ENCODE peak calls at places on chromosomes 1 and 21, in four cellular contexts. D, A, J and H are unnamed samples.

GRCh38 chr1:59736744-59737143 is 78.0 kb upstream of the HOOK1 start:
- DNase-seq in A (no peak), J (no peak), D (no peak), H (no peak)

GRCh38 chr1:217562229-217562878 is 68.5 kb downstream of the GPATCH2 start:
- DNase-seq in A (no peak), D (no peak), J (no peak), H (no peak)

GRCh38 chr1:215657016-215657415 is 89.9 kb downstream of the KCTD3 start:
- DNase-seq in J (no peak), D (no peak), A (no peak), H (peak)

GRCh38 chr1:13766906-13767564 is 67.0 kb downstream of the PRDM2 start:
- DNase-seq in D (no peak), A (no peak), J (no peak), H (no peak)

GRCh38 chr21:18493420-18493819 is 89.8 kb upstream of the TMPRSS15 start:
- DNase-seq in D (no peak), A (no peak), J (no peak), H (no peak)

GRCh38 chr1:226487921-226488320 is 60.6 kb upstream of the STUM start:
- DNase-seq in A (no peak), D (no peak), J (no peak), H (peak)

GRCh38 chr1:161910516-161911077 is 113.1 kb downstream of the OLFML2B start:
- DNase-seq in A (no peak), J (no peak), D (no peak), H (no peak)

GRCh38 chr1:241513378-241513777 is 6.2 kb downstream of the FH start:
- DNase-seq in J (peak), A (no peak), D (no peak), H (no peak)

GRCh38 chr21:45448810-45449657 is 44.1 kb downstream of the COL18A1 start:
- DNase-seq in A (no peak), D (no peak), J (no peak), H (no peak)

GRCh38 chr1:248872752-248873408 is 14.0 kb upstream of the ZNF692 start:
- DNase-seq in D (peak), A (peak), J (peak), H (peak)

GRCh38 chr21:41603476-41603875 is 95.5 kb upstream of the TMPRSS2 start:
- DNase-seq in D (no peak), A (no peak), J (no peak), H (no peak)

GRCh38 chr1:113980120-113980519 is 846 bp downstream of the OLFML3 start:
- DNase-seq in D (no peak), A (no peak), J (no peak), H (no peak)

GRCh38 chr1:113978863-113979702 is at the start of gene OLFML3:
- DNase-seq in A (peak), J (peak), D (peak), H (peak)

GRCh38 chr1:113975211-113975895 is 3.9 kb upstream of the OLFML3 start:
- DNase-seq in D (no peak), J (no peak), A (no peak), H (no peak)

GRCh38 chr1:113972954-113973353 is 6.3 kb upstream of the OLFML3 start:
- DNase-seq in D (no peak), A (no peak), J (no peak), H (no peak)

GRCh38 chr1:113976609-113977278 is 2.5 kb upstream of the OLFML3 start:
- DNase-seq in D (no peak), A (peak), J (peak), H (no peak)
- TF ChIP-seq JUND in D (no peak), A (no peak), J (no peak), H (no peak)

DNA sequence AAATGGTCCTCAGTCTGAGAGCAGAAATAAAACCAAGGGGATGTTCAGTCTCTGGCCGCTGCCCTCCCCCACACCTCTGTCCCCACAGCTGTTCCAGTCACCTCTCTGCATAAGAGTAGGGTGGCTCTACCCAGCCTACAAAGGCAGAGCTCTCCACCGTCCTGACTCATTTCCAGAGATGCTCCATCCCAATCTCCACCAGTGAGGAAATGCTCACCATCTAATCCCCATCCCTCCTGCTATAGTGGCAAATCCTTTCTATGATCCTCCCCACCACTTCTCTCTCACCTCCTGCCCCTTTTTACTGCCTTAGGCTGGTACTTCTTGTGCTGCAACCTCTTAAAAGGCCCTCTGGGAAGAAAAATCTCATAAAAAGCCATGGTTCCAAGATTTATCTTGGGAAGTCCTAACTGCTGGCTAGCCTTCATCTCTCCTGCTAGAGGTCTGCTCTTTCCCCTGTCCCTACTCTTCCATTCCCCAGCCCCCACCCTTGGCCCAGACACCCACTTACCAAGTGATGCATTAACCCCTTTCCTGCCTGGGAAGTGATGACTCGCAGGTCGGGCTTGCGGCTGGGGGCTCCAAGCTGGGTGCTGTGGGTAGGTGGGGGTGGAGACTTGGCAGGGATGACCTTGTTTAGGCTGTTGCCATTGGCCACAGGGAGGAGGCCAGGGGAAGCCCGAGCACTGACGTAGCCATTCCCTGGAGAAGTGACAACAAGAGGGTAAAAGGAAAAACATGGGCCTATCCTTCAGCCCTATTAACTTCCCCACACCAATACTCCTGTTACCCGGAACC is 23.9 kb downstream of the MEF2D start:
- DNase-seq in D (no peak), A (no peak), J (no peak), H (no peak)
- TF ChIP-seq JUND in D (peak), A (no peak), J (peak), H (no peak)

GRCh38 chr1:71908313-71908712 is 374.0 kb downstream of the NEGR1 start:
- DNase-seq in J (no peak), D (no peak), A (no peak), H (no peak)
- TF ChIP-seq JUND in J (no peak), D (no peak), A (no peak), H (no peak)

DNA sequence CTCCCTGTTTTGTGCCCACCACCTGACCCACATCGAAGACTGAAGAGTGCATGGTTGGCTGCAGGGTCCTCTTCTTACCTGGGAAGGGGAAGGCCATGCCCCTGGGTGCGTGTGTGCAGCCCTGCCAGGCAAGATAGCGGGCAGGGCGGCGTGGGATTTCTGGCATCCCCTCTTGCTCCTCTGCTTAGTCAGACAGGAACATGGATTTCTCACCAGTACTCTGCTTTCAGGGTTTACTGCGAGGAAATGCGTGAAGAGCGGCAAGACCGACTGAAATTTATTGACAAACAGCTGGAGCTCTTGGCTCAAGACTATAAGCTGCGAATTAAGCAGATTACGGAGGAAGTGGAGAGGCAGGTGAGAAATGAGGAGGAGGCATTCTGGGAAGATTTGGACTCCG is 15.5 kb upstream of the MIIP start:
- DNase-seq in D (no peak), J (no peak), A (no peak), H (no peak)
- TF ChIP-seq JUND in D (no peak), J (no peak), A (no peak), H (no peak)

GRCh38 chr1:232628335-232629214 is 1.4 kb downstream of the SIPA1L2 start:
- DNase-seq in J (peak), D (no peak), A (no peak), H (peak)
- TF ChIP-seq JUND in J (no peak), D (no peak), A (no peak), H (no peak)

GRCh38 chr1:1630965-1631792 is 794 bp upstream of the MMP23B start:
- DNase-seq in J (peak), A (no peak), D (peak), H (no peak)

GRCh38 chr1:1628656-1629429 is 3.1 kb upstream of the MMP23B start:
- DNase-seq in D (peak), A (peak), J (no peak), H (no peak)

GRCh38 chr1:1627842-1628655 is 3.9 kb upstream of the MMP23B start:
- DNase-seq in D (no peak), A (peak), J (no peak), H (no peak)

GRCh38 chr1:1630191-1630964 is 1.6 kb upstream of the MMP23B start:
- DNase-seq in J (peak), A (no peak), D (peak), H (no peak)

GRCh38 chr1:1629430-1630190 is 2.4 kb upstream of the MMP23B start:
- DNase-seq in D (peak), J (peak), A (no peak), H (no peak)
- TF ChIP-seq JUND in D (no peak), J (no peak), A (no peak), H (no peak)

GRCh38 chr1:55747285-55747890 is 532.2 kb upstream of the USP24 start:
- DNase-seq in J (no peak), D (no peak), A (no peak), H (no peak)
- TF ChIP-seq JUND in J (no peak), D (no peak), A (no peak), H (no peak)

GRCh38 chr1:177209357-177209756 is 38.6 kb downstream of the BRINP2 start:
- DNase-seq in A (no peak), D (no peak), J (no peak), H (no peak)

GRCh38 chr1:177208920-177209319 is 38.2 kb downstream of the BRINP2 start:
- DNase-seq in J (no peak), D (no peak), A (no peak), H (no peak)

GRCh38 chr1:177206831-177207230 is 36.1 kb downstream of the BRINP2 start:
- DNase-seq in J (no peak), D (no peak), A (no peak), H (no peak)

GRCh38 chr1:177211231-177211630 is 40.5 kb downstream of the BRINP2 start:
- DNase-seq in D (no peak), J (no peak), A (no peak), H (no peak)

DNA sequence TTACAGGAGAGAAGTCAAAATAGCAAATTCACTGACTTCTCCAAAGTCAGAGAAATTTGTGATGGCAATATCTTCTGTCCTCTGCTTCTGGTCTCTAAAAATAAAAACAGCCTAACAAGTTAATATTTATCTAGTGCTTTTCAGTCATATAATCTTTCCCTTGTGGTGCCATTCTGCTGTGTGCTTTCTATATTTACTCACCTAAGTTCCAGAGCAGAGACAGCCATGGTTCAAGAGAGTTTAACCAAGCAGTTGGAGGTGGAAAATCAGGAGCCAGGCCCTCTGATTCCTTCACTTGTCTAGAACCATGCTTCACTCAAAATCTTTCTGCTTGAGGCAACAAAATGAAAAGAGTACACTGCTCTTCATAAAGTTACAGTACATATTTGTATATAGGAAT is 39.3 kb downstream of the BRINP2 start:
- DNase-seq in J (no peak), D (no peak), A (no peak), H (no peak)
- TF ChIP-seq JUND in J (no peak), D (no peak), A (no peak), H (no peak)

GRCh38 chr1:19757641-19758040 is 42.1 kb downstream of the TMCO4 start:
- DNase-seq in A (no peak), D (no peak), J (no peak), H (no peak)

GRCh38 chr1:19759740-19760089 is 40.0 kb downstream of the TMCO4 start:
- DNase-seq in D (no peak), A (peak), J (no peak), H (no peak)

GRCh38 chr1:19756480-19756879 is 43.2 kb downstream of the TMCO4 start:
- DNase-seq in A (no peak), D (no peak), J (no peak), H (no peak)

GRCh38 chr1:19754482-19754881 is 45.2 kb downstream of the TMCO4 start:
- DNase-seq in J (no peak), D (no peak), A (no peak), H (no peak)

GRCh38 chr1:19758227-19758830 is 41.4 kb downstream of the TMCO4 start:
- DNase-seq in J (no peak), D (no peak), A (peak), H (no peak)
- TF ChIP-seq JUND in J (peak), D (no peak), A (no peak), H (no peak)

GRCh38 chr1:165147799-165148198 is 208.7 kb downstream of the LMX1A start:
- DNase-seq in J (no peak), D (no peak), A (no peak), H (no peak)

GRCh38 chr1:165152109-165152508 is 204.4 kb downstream of the LMX1A start:
- DNase-seq in J (no peak), D (no peak), A (no peak), H (no peak)

GRCh38 chr1:165153182-165153581 is 203.3 kb downstream of the LMX1A start:
- DNase-seq in D (no peak), A (no peak), J (no peak), H (no peak)

DNA sequence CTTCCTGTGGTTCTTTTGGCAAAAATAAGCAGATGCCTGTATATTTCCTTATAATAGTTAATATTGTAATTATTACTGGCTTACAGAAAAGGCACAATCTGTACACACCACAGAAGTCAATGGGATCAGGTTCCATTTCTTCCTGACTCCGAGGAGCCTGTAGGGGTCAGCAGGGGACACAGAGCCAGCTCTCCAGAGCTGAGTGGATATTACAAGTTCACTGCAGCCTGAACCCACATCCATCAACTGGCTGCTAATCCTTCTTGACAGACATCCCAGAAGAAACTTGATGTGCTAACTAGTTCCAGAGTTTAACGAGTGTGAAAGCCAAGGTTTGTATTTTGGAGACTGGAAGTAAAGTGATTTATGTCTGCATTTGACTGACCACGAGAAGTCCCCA is 203.8 kb downstream of the LMX1A start:
- DNase-seq in D (no peak), J (peak), A (no peak), H (peak)
- TF ChIP-seq JUND in D (no peak), J (no peak), A (no peak), H (no peak)